ENCODE peak calls at places on chromosomes 12 and 14, in four cellular contexts. Q is AG09309, Z is progenitor cell of endocrine pancreas, L is EH. F is an unnamed sample.

GRCh38 chr12:109121346-109121880 is 5.0 kb downstream of the ACACB start:
- DNase-seq in Z (no peak), L (no peak), Q (no peak), F (no peak)

GRCh38 chr14:100864960-100865681 is 38.4 kb downstream of the RTL1 start:
- DNase-seq in L (peak), Q (no peak), Z (no peak), F (peak)

GRCh38 chr12:65689508-65689907 is 134.8 kb upstream of the HMGA2 start:
- DNase-seq in L (no peak), Z (no peak), Q (no peak), F (no peak)

GRCh38 chr12:124557518-124558223 is 9.7 kb downstream of the NCOR2 start:
- DNase-seq in Z (no peak), L (no peak), Q (no peak), F (no peak)

GRCh38 chr12:92719674-92720073 is 16.9 kb downstream of the PLEKHG7 start:
- DNase-seq in Q (no peak), L (peak), Z (no peak), F (no peak)

GRCh38 chr12:726281-727140 is 25.9 kb upstream of the WNK1 start:
- DNase-seq in Z (no peak), Q (no peak), L (peak), F (peak)

GRCh38 chr14:89767861-89768268 is 186.7 kb downstream of the EFCAB11 start:
- DNase-seq in Q (peak), L (peak), Z (no peak), F (peak)

GRCh38 chr12:108191086-108191485 is 62.0 kb downstream of the WSCD2 start:
- DNase-seq in L (no peak), Z (no peak), Q (no peak), F (no peak)

GRCh38 chr12:5171701-5172100 is 128.0 kb downstream of the KCNA5 start:
- DNase-seq in Q (peak), Z (peak), L (peak), F (no peak)

GRCh38 chr12:120361506-120362208 is 7.3 kb downstream of the MSI1 start:
- DNase-seq in Q (no peak), L (peak), Z (peak), F (peak)

GRCh38 chr14:87989613-87990299 is 3.2 kb downstream of the GALC start:
- DNase-seq in Q (no peak), L (no peak), Z (no peak), F (no peak)

GRCh38 chr12:52798671-52799497 is 3.0 kb upstream of the KRT3 start:
- DNase-seq in L (peak), Q (no peak), Z (no peak), F (peak)

GRCh38 chr12:1572731-1573130 is 21.6 kb downstream of the FBXL14 start:
- DNase-seq in Q (no peak), Z (no peak), L (no peak), F (no peak)

GRCh38 chr12:109154485-109155438 is 38.4 kb downstream of the ACACB start:
- DNase-seq in L (peak), Q (no peak), Z (peak), F (peak)

GRCh38 chr14:79016828-79017505 is 846.8 kb downstream of the NRXN3 start:
- DNase-seq in Z (no peak), Q (peak), L (peak), F (peak)

GRCh38 chr14:21894003-21894897 is 220.6 kb upstream of the OR4E1 start:
- DNase-seq in Q (no peak), L (no peak), Z (no peak), F (no peak)

GRCh38 chr12:8886515-8887284 is 27.6 kb upstream of the PHC1 start:
- DNase-seq in Z (no peak), L (no peak), Q (no peak), F (no peak)

GRCh38 chr12:57158665-57159064 is 11.2 kb upstream of the LRP1-AS start:
- DNase-seq in L (no peak), Q (no peak), Z (no peak), F (no peak)

GRCh38 chr12:68121143-68121542 is 38.4 kb downstream of the IFNG start:
- DNase-seq in Z (no peak), L (no peak), Q (no peak), F (no peak)

GRCh38 chr12:26696613-26697092 is 136.3 kb downstream of the ITPR2 start:
- DNase-seq in Q (no peak), L (no peak), Z (no peak), F (no peak)

GRCh38 chr12:74619886-74620285 is 82.3 kb downstream of the ATXN7L3B start:
- DNase-seq in Z (no peak), Q (no peak), L (no peak), F (peak)

GRCh38 chr12:29334911-29335310 is 46.1 kb downstream of the ERGIC2 start:
- DNase-seq in Z (no peak), L (peak), Q (no peak), F (no peak)

GRCh38 chr12:24743891-24744793 is 204.8 kb downstream of the BCAT1 start:
- DNase-seq in Z (no peak), Q (no peak), L (peak), F (no peak)

GRCh38 chr12:25384954-25385216 is 134.2 kb upstream of the KRAS start:
- DNase-seq in L (no peak), Q (no peak), Z (no peak), F (no peak)